ENCODE peak calls at places on chromosomes 4 and X, in seven cellular contexts. X is transverse colon, V is hepatocyte, S is lung, L is osteoblast, M is mucosa of descending colon, E is astrocyte of the spinal cord. C is an unnamed sample.

GRCh38 chrX:9860826-9861225 is 74.6 kb downstream of the SHROOM2 start:
- DNase-seq in X (no peak), V (no peak), S (no peak), L (no peak), M (no peak), E (no peak), C (no peak)

GRCh38 chr4:113278324-113278934 is 229.0 kb downstream of the ANK2 start:
- DNase-seq in X (peak), V (peak), S (peak), L (peak), M (no peak), E (peak), C (peak)

GRCh38 chrX:73850124-73851013 is 287.4 kb downstream of the CHIC1 start:
- DNase-seq in X (peak), V (peak), S (peak), L (peak), M (no peak), E (peak), C (peak)

GRCh38 chr4:108068422-108068821 is 78.7 kb downstream of the HADH start:
- DNase-seq in X (no peak), V (no peak), S (no peak), L (no peak), M (no peak), E (peak), C (no peak)

GRCh38 chrX:118652717-118653116 is 74.7 kb upstream of the IL13RA1 start:
- DNase-seq in X (no peak), V (no peak), S (no peak), L (peak), M (no peak), E (no peak), C (no peak)

GRCh38 chrX:69121321-69122000 is 43.8 kb downstream of the PJA1 start:
- DNase-seq in X (no peak), V (no peak), S (no peak), L (peak), M (no peak), E (no peak), C (no peak)

GRCh38 chr4:78356251-78356650 is 195.3 kb upstream of the ANXA3 start:
- DNase-seq in X (no peak), V (no peak), S (no peak), L (no peak), M (no peak), E (peak), C (no peak)

GRCh38 chr4:113384600-113384999 is 335.1 kb downstream of the ANK2 start:
- DNase-seq in X (no peak), V (no peak), S (no peak), L (no peak), M (no peak), E (peak), C (no peak)

GRCh38 chrX:150572206-150572605 is 3.8 kb downstream of the MTM1 start:
- DNase-seq in X (no peak), V (no peak), S (no peak), L (no peak), M (no peak), E (no peak), C (no peak)

GRCh38 chr4:88033309-88033708 is 25.9 kb downstream of the PKD2 start:
- DNase-seq in X (peak), V (peak), S (peak), L (no peak), M (no peak), E (peak), C (peak)

GRCh38 chrX:17788439-17788838 is 51.1 kb downstream of the SCML1 start:
- DNase-seq in X (peak), V (peak), S (no peak), L (peak), M (peak), E (peak), C (peak)

GRCh38 chr4:101211146-101211553 is 136.2 kb downstream of the PPP3CA start:
- DNase-seq in X (no peak), V (no peak), S (no peak), L (no peak), M (no peak), E (peak), C (no peak)

GRCh38 chr4:80183196-80184052 is 13.9 kb upstream of the PRDM8 start:
- DNase-seq in X (peak), V (no peak), S (no peak), L (peak), M (peak), E (no peak), C (no peak)

GRCh38 chrX:71366674-71367256 is 608 bp downstream of the TAF1 start:
- DNase-seq in X (peak), V (peak), S (peak), L (peak), M (peak), E (peak), C (peak)

GRCh38 chr4:165839615-165840333 is 33.3 kb upstream of the TLL1 start:
- DNase-seq in X (no peak), V (no peak), S (no peak), L (no peak), M (no peak), E (no peak), C (no peak)

GRCh38 chr4:83011779-83012630 is 1.4 kb upstream of the LIN54 start:
- DNase-seq in X (peak), V (peak), S (peak), L (peak), M (peak), E (peak), C (peak)

GRCh38 chrX:7060444-7060843 is 87.1 kb upstream of the STS start:
- DNase-seq in X (no peak), V (no peak), S (no peak), L (no peak), M (no peak), E (no peak), C (no peak)

GRCh38 chr4:47031713-47032404 is 492 bp downstream of the GABRB1 start:
- DNase-seq in X (peak), V (peak), S (no peak), L (no peak), M (peak), E (no peak), C (peak)

GRCh38 chr4:109301691-109302365 is 630 bp downstream of the COL25A1 start:
- DNase-seq in X (no peak), V (peak), S (no peak), L (no peak), M (peak), E (no peak), C (no peak)

GRCh38 chr4:6520978-6521377 is 48.6 kb upstream of the PPP2R2C start:
- DNase-seq in X (no peak), V (no peak), S (no peak), L (no peak), M (no peak), E (no peak), C (no peak)

GRCh38 chrX:16610121-16610565 is 39.8 kb upstream of the S100G start:
- DNase-seq in X (no peak), V (no peak), S (no peak), L (peak), M (no peak), E (peak), C (no peak)

GRCh38 chr4:186936496-186937375 is 213.1 kb upstream of the FAT1 start:
- DNase-seq in X (no peak), V (peak), S (no peak), L (peak), M (no peak), E (peak), C (no peak)

GRCh38 chr4:24537025-24537424 is 47.3 kb downstream of the DHX15 start:
- DNase-seq in X (no peak), V (no peak), S (no peak), L (no peak), M (no peak), E (no peak), C (no peak)

GRCh38 chrX:2658585-2659292 is 32.4 kb upstream of the CD99 start:
- DNase-seq in X (no peak), V (no peak), S (no peak), L (no peak), M (no peak), E (no peak), C (no peak)

GRCh38 chr4:184147858-184148799 is 69.5 kb downstream of the ENPP6 start:
- DNase-seq in X (no peak), V (no peak), S (no peak), L (no peak), M (no peak), E (no peak), C (no peak)

GRCh38 chr4:16752150-16752549 is 146.3 kb downstream of the LDB2 start:
- DNase-seq in X (no peak), V (no peak), S (no peak), L (no peak), M (no peak), E (peak), C (no peak)

GRCh38 chr4:3313556-3314228 is 20.9 kb downstream of the RGS12 start:
- DNase-seq in X (no peak), V (no peak), S (no peak), L (peak), M (no peak), E (no peak), C (no peak)

GRCh38 chr4:15894923-15895411 is 43.6 kb downstream of the FGFBP1 start:
- DNase-seq in X (no peak), V (no peak), S (no peak), L (no peak), M (no peak), E (no peak), C (no peak)

GRCh38 chr4:168360271-168360670 is 41.7 kb upstream of the DDX60 start:
- DNase-seq in X (no peak), V (no peak), S (no peak), L (no peak), M (no peak), E (no peak), C (no peak)

GRCh38 chr4:73007526-73008100 is 61.9 kb downstream of the COX18 start:
- DNase-seq in X (no peak), V (no peak), S (no peak), L (peak), M (no peak), E (no peak), C (no peak)

GRCh38 chr4:104491396-104491821 is 3.3 kb downstream of the CXXC4 start:
- DNase-seq in X (peak), V (peak), S (no peak), L (peak), M (peak), E (peak), C (peak)
- TF ChIP-seq CTCF in X (no peak), V (no peak), S (no peak), L (no peak), M (no peak), E (no peak), C (no peak)

GRCh38 chr4:140863187-140863586 is 107.0 kb upstream of the TBC1D9 start:
- DNase-seq in X (no peak), V (no peak), S (no peak), L (no peak), M (no peak), E (no peak), C (no peak)

GRCh38 chr4:140867338-140867737 is 111.2 kb upstream of the TBC1D9 start:
- DNase-seq in X (no peak), V (no peak), S (no peak), L (no peak), M (no peak), E (no peak), C (no peak)

GRCh38 chr4:140865830-140866229 is 109.6 kb upstream of the TBC1D9 start:
- DNase-seq in X (no peak), V (no peak), S (no peak), L (no peak), M (no peak), E (no peak), C (no peak)

GRCh38 chr4:140866492-140867005 is 110.4 kb upstream of the TBC1D9 start:
- DNase-seq in X (no peak), V (no peak), S (no peak), L (no peak), M (no peak), E (no peak), C (no peak)

DNA sequence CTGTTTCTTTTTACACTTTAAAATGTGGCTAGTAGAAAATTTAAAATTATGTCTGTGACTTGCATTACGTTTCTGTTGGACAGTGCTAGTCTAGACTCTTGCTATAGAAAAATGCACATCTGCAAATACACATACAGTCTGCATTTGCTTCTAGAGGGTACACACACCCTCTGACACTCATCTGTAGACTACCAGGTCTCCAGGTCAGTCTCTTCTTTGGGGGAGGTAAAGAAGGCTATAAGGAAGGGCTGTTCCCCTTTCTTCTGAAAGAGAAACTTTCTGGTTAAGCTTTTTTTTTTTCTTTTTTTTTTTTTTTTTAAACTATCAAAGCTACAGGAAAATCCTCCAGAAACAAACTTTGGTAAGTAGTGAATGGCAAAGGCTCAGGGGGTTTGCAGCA is 109.1 kb upstream of the TBC1D9 start:
- DNase-seq in X (no peak), V (no peak), S (no peak), L (no peak), M (no peak), E (no peak), C (no peak)
- TF ChIP-seq CTCF in X (no peak), V (no peak), S (no peak), L (no peak), M (no peak), E (no peak), C (no peak)

GRCh38 chr4:84503495-84504437 is 4.7 kb upstream of the NKX6-1 start:
- DNase-seq in X (no peak), V (peak), S (no peak), L (peak), M (no peak), E (peak), C (no peak)
- TF ChIP-seq CTCF in X (peak), V (peak), S (peak), L (peak), M (no peak), E (peak), C (peak)

GRCh38 chrX:39140581-39140980 is 339.3 kb downstream of the MID1IP1 start:
- DNase-seq in X (no peak), V (no peak), S (no peak), L (no peak), M (no peak), E (no peak), C (no peak)

GRCh38 chrX:39133971-39134370 is 332.7 kb downstream of the MID1IP1 start:
- DNase-seq in X (peak), V (peak), S (no peak), L (no peak), M (peak), E (no peak), C (no peak)

DNA sequence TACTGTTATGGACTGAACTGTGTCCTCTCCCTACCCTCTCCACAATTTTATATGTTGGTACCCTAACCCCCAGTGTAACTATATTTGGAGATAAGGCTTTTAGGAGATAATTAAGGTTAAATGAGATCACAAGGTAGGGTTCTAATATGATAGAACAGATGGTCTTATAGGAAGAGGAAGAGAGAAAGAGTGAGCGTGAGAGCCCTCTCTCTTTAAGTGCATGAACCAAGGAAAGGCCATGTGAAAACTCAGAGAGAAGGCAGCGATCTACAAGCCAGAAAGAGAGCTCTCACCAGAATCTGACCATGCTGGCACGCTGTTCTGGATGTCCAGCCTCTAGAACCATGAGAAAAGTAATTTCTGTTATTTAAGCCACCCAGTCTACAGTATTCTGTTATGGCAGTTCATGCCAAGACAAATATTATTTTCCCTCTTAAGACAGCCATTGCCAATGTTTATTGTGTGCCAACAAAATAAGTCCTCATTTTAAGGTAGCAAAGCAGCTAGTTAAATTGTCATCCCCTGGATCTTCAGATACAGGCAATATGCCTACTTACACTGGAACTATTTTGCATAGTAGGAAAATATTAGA is 336.2 kb downstream of the MID1IP1 start:
- DNase-seq in X (no peak), V (no peak), S (no peak), L (no peak), M (no peak), E (no peak), C (no peak)
- TF ChIP-seq CTCF in X (no peak), V (no peak), S (no peak), L (no peak), M (no peak), E (no peak), C (no peak)

GRCh38 chr4:133152801-133153526 is 3.9 kb downstream of the PCDH10 start:
- DNase-seq in X (no peak), V (peak), S (no peak), L (peak), M (no peak), E (peak), C (peak)

GRCh38 chr4:133152330-133152791 is 3.3 kb downstream of the PCDH10 start:
- DNase-seq in X (no peak), V (no peak), S (no peak), L (peak), M (no peak), E (peak), C (peak)

GRCh38 chr4:133150643-133151300 is 1.7 kb downstream of the PCDH10 start:
- DNase-seq in X (no peak), V (peak), S (no peak), L (peak), M (no peak), E (peak), C (peak)

GRCh38 chr4:133151301-133151680 is 2.2 kb downstream of the PCDH10 start:
- DNase-seq in X (no peak), V (no peak), S (no peak), L (peak), M (no peak), E (peak), C (no peak)

DNA sequence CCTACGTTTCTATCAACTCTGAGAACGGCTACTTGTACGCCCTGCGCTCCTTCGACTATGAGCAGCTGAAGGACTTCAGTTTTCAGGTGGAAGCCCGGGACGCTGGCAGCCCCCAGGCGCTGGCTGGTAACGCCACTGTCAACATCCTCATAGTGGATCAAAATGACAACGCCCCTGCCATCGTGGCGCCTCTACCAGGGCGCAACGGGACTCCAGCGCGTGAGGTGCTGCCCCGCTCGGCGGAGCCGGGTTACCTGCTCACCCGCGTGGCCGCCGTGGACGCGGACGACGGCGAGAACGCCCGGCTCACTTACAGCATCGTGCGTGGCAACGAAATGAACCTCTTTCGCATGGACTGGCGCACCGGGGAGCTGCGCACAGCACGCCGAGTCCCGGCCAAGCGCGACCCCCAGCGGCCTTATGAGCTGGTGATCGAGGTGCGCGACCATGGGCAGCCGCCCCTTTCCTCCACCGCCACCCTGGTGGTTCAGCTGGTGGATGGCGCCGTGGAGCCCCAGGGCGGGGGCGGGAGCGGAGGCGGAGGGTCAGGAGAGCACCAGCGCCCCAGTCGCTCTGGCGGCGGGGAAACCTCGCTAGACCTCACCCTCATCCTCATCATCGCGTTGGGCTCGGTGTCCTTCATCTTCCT is 2.7 kb downstream of the PCDH10 start:
- DNase-seq in X (no peak), V (peak), S (no peak), L (peak), M (no peak), E (peak), C (peak)
- TF ChIP-seq CTCF in X (no peak), V (peak), S (no peak), L (no peak), M (no peak), E (peak), C (no peak)

GRCh38 chr4:181998588-181998987 is 244.6 kb upstream of the TENM3 start:
- DNase-seq in X (no peak), V (no peak), S (no peak), L (no peak), M (no peak), E (no peak), C (no peak)
- TF ChIP-seq CTCF in X (no peak), V (no peak), S (no peak), L (peak), M (no peak), E (peak), C (no peak)

GRCh38 chr4:120055167-120055566 is 11.5 kb downstream of the MAD2L1 start:
- DNase-seq in X (no peak), V (no peak), S (no peak), L (no peak), M (no peak), E (no peak), C (no peak)

GRCh38 chr4:120057416-120057815 is 9.2 kb downstream of the MAD2L1 start:
- DNase-seq in X (no peak), V (no peak), S (no peak), L (no peak), M (no peak), E (no peak), C (no peak)

GRCh38 chr4:120053916-120054315 is 12.7 kb downstream of the MAD2L1 start:
- DNase-seq in X (no peak), V (no peak), S (no peak), L (no peak), M (no peak), E (no peak), C (peak)

GRCh38 chr4:120055795-120056194 is 10.9 kb downstream of the MAD2L1 start:
- DNase-seq in X (no peak), V (no peak), S (no peak), L (no peak), M (no peak), E (no peak), C (no peak)

GRCh38 chr4:120056249-120056648 is 10.4 kb downstream of the MAD2L1 start:
- DNase-seq in X (no peak), V (peak), S (no peak), L (peak), M (no peak), E (peak), C (no peak)
- TF ChIP-seq CTCF in X (no peak), V (peak), S (no peak), L (peak), M (no peak), E (peak), C (peak)

DNA sequence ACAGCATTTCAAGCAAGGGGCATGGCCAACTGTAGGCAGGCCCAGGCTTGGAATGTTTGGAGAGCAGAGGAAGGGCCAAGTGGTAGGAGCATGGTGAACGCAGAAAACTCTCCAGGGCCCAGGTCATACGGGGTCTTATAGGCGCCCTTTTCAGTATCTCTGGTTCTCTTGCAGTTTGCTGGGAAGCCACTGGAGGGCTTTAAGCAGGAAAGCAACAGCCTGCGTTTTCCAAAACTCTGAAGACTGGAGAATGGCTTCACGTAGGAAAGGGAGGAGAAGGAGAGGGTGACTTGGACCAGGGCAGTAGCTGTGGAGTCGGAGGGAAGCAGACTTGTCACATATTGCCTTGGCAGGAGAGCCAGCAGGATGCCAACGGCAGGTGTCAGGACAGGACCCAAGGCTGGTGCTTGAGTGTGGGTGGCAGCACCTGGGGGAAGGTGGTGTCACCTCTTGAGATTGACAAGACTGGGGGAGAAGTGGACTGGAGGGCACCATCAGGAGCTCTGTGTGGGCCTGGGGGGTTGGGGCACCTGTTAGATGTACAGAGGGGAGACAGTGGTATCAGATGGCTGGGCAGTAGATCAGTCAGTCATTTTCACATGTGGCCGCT is 21.9 kb downstream of the TKTL1 start:
- DNase-seq in X (no peak), V (peak), S (no peak), L (peak), M (no peak), E (no peak), C (no peak)
- TF ChIP-seq CTCF in X (peak), V (peak), S (peak), L (peak), M (no peak), E (peak), C (peak)

C was measured in GM10248.